ENCODE peak calls at places on chromosomes 7 and 10, in ten cellular contexts. L, I, D, U, H, E, G, B, R and Z are unnamed samples.

GRCh38 chr10:84603971-84604370 is 275.6 kb downstream of the CCSER2 start:
- DNase-seq in B (no peak), G (no peak), H (no peak), R (no peak), E (no peak), I (no peak), U (no peak), D (no peak), L (no peak), Z (no peak)

GRCh38 chr7:3238525-3239210 is 62.4 kb upstream of the SDK1 start:
- DNase-seq in U (no peak), H (no peak), L (no peak), B (no peak), E (no peak), G (no peak), D (no peak), R (no peak), I (no peak), Z (no peak)

GRCh38 chr10:413662-414071 is 275.8 kb downstream of the DIP2C start:
- DNase-seq in I (no peak), H (no peak), G (no peak), R (no peak), E (no peak), D (no peak), L (no peak), B (no peak), U (no peak), Z (no peak)

GRCh38 chr7:105877736-105878135 is 1.3 kb upstream of the ATXN7L1 start:
- DNase-seq in U (no peak), G (no peak), I (peak), E (peak), D (no peak), L (no peak), R (no peak), H (no peak), B (no peak), Z (no peak)

GRCh38 chr10:14439451-14440259 is 108.9 kb upstream of the FRMD4A start:
- DNase-seq in U (peak), R (no peak), E (no peak), B (no peak), L (no peak), G (no peak), D (no peak), I (no peak), H (no peak), Z (no peak)

GRCh38 chr7:129989466-129989865 is 36.7 kb upstream of the UBE2H start:
- DNase-seq in U (no peak), D (no peak), I (no peak), G (peak), L (peak), E (no peak), R (no peak), H (no peak), B (peak), Z (peak)

GRCh38 chr10:95353123-95353522 is 62.3 kb upstream of the PDLIM1 start:
- DNase-seq in U (no peak), R (no peak), H (no peak), G (no peak), B (no peak), I (no peak), L (no peak), D (no peak), E (no peak), Z (no peak)

GRCh38 chr7:83677180-83677866 is 28.4 kb upstream of the SEMA3E start:
- DNase-seq in L (no peak), U (peak), R (no peak), D (no peak), E (no peak), I (no peak), B (no peak), G (peak), H (peak), Z (no peak)

GRCh38 chr7:116772423-116772852 is 89.9 kb upstream of the CAPZA2 start:
- DNase-seq in L (no peak), G (peak), H (no peak), D (no peak), U (peak), E (no peak), R (no peak), I (no peak), B (no peak), Z (no peak)

GRCh38 chr7:73742338-73742752 is 3.7 kb upstream of the ABHD11 start:
- DNase-seq in H (no peak), E (no peak), U (no peak), L (no peak), B (no peak), G (no peak), I (no peak), R (no peak), D (no peak), Z (peak)

GRCh38 chr7:151206914-151207313 is 3.4 kb downstream of the H2BK1 start:
- DNase-seq in L (peak), B (no peak), I (no peak), D (no peak), R (no peak), G (no peak), H (no peak), E (no peak), U (no peak), Z (no peak)

GRCh38 chr7:78148166-78148894 is 349.8 kb downstream of the PHTF2 start:
- DNase-seq in L (no peak), D (no peak), H (no peak), U (no peak), E (no peak), R (no peak), I (no peak), G (no peak), B (no peak), Z (no peak)

GRCh38 chr7:1317654-1318450 is 85.2 kb downstream of the UNCX start:
- DNase-seq in L (no peak), B (no peak), I (no peak), D (no peak), R (no peak), U (no peak), H (no peak), G (no peak), E (no peak), Z (no peak)

GRCh38 chr10:125000366-125001312 is 58.7 kb downstream of the ZRANB1 start:
- DNase-seq in U (no peak), G (no peak), B (no peak), H (no peak), E (no peak), R (no peak), L (peak), D (peak), I (peak), Z (no peak)

GRCh38 chr7:101232141-101232821 is 5.3 kb downstream of the CLDN15 start:
- DNase-seq in B (no peak), I (no peak), D (peak), H (peak), U (no peak), E (no peak), G (no peak), L (no peak), R (peak), Z (no peak)

GRCh38 chr7:92645531-92646061 is 55.4 kb upstream of the FAM133B start:
- DNase-seq in I (no peak), B (no peak), D (no peak), L (peak), G (peak), U (no peak), E (no peak), H (no peak), R (no peak), Z (no peak)

GRCh38 chr10:131700032-131700431 is 200.8 kb upstream of the PPP2R2D start:
- DNase-seq in B (no peak), L (no peak), U (no peak), I (no peak), R (no peak), H (no peak), G (no peak), D (no peak), E (no peak), Z (peak)

GRCh38 chr7:75642810-75643486 is 95.8 kb downstream of the HIP1 start:
- DNase-seq in H (peak), G (peak), I (no peak), B (peak), L (peak), R (peak), D (no peak), U (no peak), E (peak), Z (no peak)

GRCh38 chr7:106048621-106049020 is 63.5 kb downstream of the SYPL1 start:
- DNase-seq in L (no peak), R (no peak), E (no peak), I (no peak), B (no peak), G (no peak), D (no peak), U (no peak), H (no peak), Z (no peak)

GRCh38 chr10:117927334-117927733 is 119.4 kb downstream of the RAB11FIP2 start:
- DNase-seq in U (no peak), G (no peak), L (no peak), R (no peak), D (no peak), E (no peak), B (no peak), I (no peak), H (no peak), Z (no peak)

GRCh38 chr10:69839696-69840345 is 38.1 kb downstream of the COL13A1 start:
- DNase-seq in U (no peak), H (no peak), D (no peak), B (no peak), G (peak), E (no peak), L (no peak), R (peak), I (no peak), Z (no peak)

GRCh38 chr10:130659528-130659927 is 523.3 kb downstream of the GLRX3 start:
- DNase-seq in H (no peak), D (no peak), U (no peak), R (no peak), L (no peak), I (no peak), E (no peak), G (no peak), B (no peak), Z (no peak)

GRCh38 chr10:33900591-33900990 is 566.1 kb upstream of the NRP1 start:
- DNase-seq in D (no peak), L (no peak), R (no peak), U (no peak), B (no peak), G (peak), I (no peak), H (no peak), E (no peak), Z (no peak)

GRCh38 chr10:77195101-77195500 is 442.5 kb downstream of the KCNMA1 start:
- DNase-seq in G (peak), E (no peak), I (no peak), R (peak), D (no peak), B (no peak), L (no peak), H (no peak), U (peak), Z (no peak)

GRCh38 chr7:22343071-22343470 is 13.9 kb downstream of the RAPGEF5 start:
- DNase-seq in E (no peak), D (no peak), R (no peak), L (no peak), H (no peak), G (no peak), B (no peak), I (no peak), U (no peak), Z (no peak)

GRCh38 chr7:72445075-72445474 is 32.9 kb upstream of the CALN1 start:
- DNase-seq in U (no peak), H (no peak), G (no peak), I (no peak), B (no peak), E (no peak), R (no peak), D (no peak), L (no peak), Z (no peak)

GRCh38 chr7:120588862-120589261 is 269.1 kb downstream of the TSPAN12 start:
- DNase-seq in L (no peak), B (no peak), U (no peak), G (no peak), D (no peak), E (no peak), R (no peak), H (no peak), I (no peak), Z (no peak)

GRCh38 chr7:20748853-20749252 is 37.8 kb downstream of the SP8 start:
- DNase-seq in R (no peak), I (no peak), U (no peak), L (no peak), D (no peak), B (no peak), G (no peak), E (no peak), H (no peak), Z (no peak)